ENCODE peak calls at places on chromosome 5, in four cellular contexts. Y, V, M and Q are unnamed samples.

GRCh38 chr5:10489810-10490426 is 48.2 kb downstream of the ROPN1L start:
- DNase-seq in V (peak; percentile 37), Y (no peak), M (no peak), Q (no peak)

GRCh38 chr5:154191467-154192261 is 1.1 kb downstream of the GALNT10 start:
- DNase-seq in Y (no peak), M (no peak), V (no peak), Q (no peak)

GRCh38 chr5:7686794-7687193 is 164.1 kb downstream of the CFAP90 start:
- DNase-seq in M (no peak), Y (no peak), V (no peak), Q (no peak)

GRCh38 chr5:164967354-164967753 is 1461.9 kb downstream of the MAT2B start:
- DNase-seq in V (no peak), M (no peak), Y (no peak), Q (no peak)

GRCh38 chr5:65809817-65810531 is 88.0 kb downstream of the NLN start:
- DNase-seq in Y (no peak), V (no peak), M (no peak), Q (no peak)

GRCh38 chr5:112025729-112026128 is 268.7 kb upstream of the NREP start:
- DNase-seq in V (peak; percentile 58), M (no peak), Y (no peak), Q (no peak)

GRCh38 chr5:67515020-67515689 is 318.6 kb upstream of the CD180 start:
- DNase-seq in V (no peak), M (peak; percentile 21), Y (no peak), Q (peak; percentile 13)

GRCh38 chr5:75363111-75363510 is 26.1 kb downstream of the HMGCR start:
- DNase-seq in V (no peak), Y (no peak), M (no peak), Q (no peak)

GRCh38 chr5:128632264-128632663 is 94.2 kb upstream of the FBN2 start:
- DNase-seq in Y (peak; percentile 11), M (no peak), V (no peak), Q (no peak)

DNA sequence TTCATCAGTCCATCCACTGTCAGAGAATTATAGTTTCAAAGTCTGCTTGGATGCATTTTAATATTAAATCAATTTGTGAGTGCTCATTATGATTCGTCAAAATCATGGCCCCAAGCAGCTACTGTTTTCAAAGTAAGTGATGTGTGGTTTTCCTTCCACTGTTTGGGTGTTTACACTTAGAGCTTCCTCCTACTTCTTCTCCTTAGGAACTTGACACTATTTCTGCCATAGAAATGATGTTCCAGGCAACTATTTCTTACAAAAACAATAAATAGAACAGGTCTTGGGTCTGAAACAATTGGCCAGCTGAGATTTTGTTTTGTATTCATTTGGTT is 132.8 kb upstream of the RAI14 start:
- DNase-seq in M (no peak), Y (no peak), V (no peak), Q (no peak)
- TF ChIP-seq CTCF in M (peak; percentile 34), Y (peak; percentile 24), V (no peak), Q (no peak)

GRCh38 chr5:148853868-148854267 is 27.5 kb downstream of the ADRB2 start:
- DNase-seq in V (no peak), Y (no peak), M (no peak), Q (no peak)
- TF ChIP-seq CTCF in V (no peak), Y (no peak), M (no peak), Q (no peak)

GRCh38 chr5:176573564-176574296 is 24.6 kb downstream of the CDHR2 start:
- DNase-seq in M (peak; percentile 74), Y (peak; percentile 81), V (no peak), Q (peak; percentile 47)

GRCh38 chr5:176574297-176574591 is 25.1 kb downstream of the CDHR2 start:
- DNase-seq in Y (no peak), V (no peak), M (no peak), Q (no peak)

GRCh38 chr5:176565760-176566288 is 16.7 kb downstream of the CDHR2 start:
- DNase-seq in M (no peak), Y (no peak), V (no peak), Q (no peak)

GRCh38 chr5:176568657-176569056 is 19.5 kb downstream of the CDHR2 start:
- DNase-seq in M (no peak), Y (no peak), V (no peak), Q (no peak)

GRCh38 chr5:176570044-176570443 is 20.9 kb downstream of the CDHR2 start:
- DNase-seq in M (no peak), Y (no peak), V (no peak), Q (no peak)
- TF ChIP-seq CTCF in M (no peak), Y (no peak), V (no peak), Q (no peak)

GRCh38 chr5:132754947-132755346 is 7.7 kb downstream of the CCNI2 start:
- DNase-seq in V (no peak), M (no peak), Y (peak; percentile 24), Q (no peak)
- TF ChIP-seq CTCF in V (no peak), M (no peak), Y (no peak), Q (no peak)